ENCODE peak calls at places on chromosomes 3 and 15, in five cellular contexts. E is SJSA1, H is MM.1S, J is PC-3, Q is tibial nerve. B is an unnamed sample.

GRCh38 chr3:69181592-69182211 is 59.3 kb upstream of the LMOD3 start:
- DNase-seq in E (peak; percentile 35), H (no peak), J (peak; percentile 48), Q (peak; percentile 25), B (no peak)

GRCh38 chr15:32877620-32878019 is 159.8 kb downstream of the GREM1 start:
- DNase-seq in E (peak; percentile 19), H (no peak), J (peak; percentile 76), Q (no peak), B (no peak)

GRCh38 chr3:167078070-167078622 is 302.0 kb downstream of the ZBBX start:
- DNase-seq in E (no peak), H (peak; percentile 18), J (peak; percentile 12), Q (no peak), B (no peak)

GRCh38 chr3:81962396-81962795 is 201.0 kb upstream of the GBE1 start:
- DNase-seq in E (no peak), H (no peak), J (peak; percentile 69), Q (no peak), B (no peak)

GRCh38 chr3:42493798-42494151 is 8.7 kb upstream of the VIPR1 start:
- DNase-seq in E (no peak), H (no peak), J (no peak), Q (no peak), B (no peak)

GRCh38 chr15:37054336-37054735 is 46.0 kb downstream of the MEIS2 start:
- DNase-seq in E (no peak), H (no peak), J (no peak), Q (no peak), B (no peak)

GRCh38 chr15:43977072-43977884 is 150.5 kb downstream of the WDR76 start:
- DNase-seq in E (no peak), H (peak; percentile 89), J (peak; percentile 30), Q (no peak), B (no peak)

GRCh38 chr3:170640737-170641171 is 54.9 kb upstream of the SLC7A14 start:
- DNase-seq in E (no peak), H (no peak), J (no peak), Q (no peak), B (no peak)

GRCh38 chr3:188111002-188111584 is 42.9 kb upstream of the LPP start:
- DNase-seq in E (no peak), H (no peak), J (no peak), Q (no peak), B (no peak)

GRCh38 chr3:165532851-165533250 is 304.4 kb downstream of the BCHE start:
- DNase-seq in E (no peak), H (no peak), J (no peak), Q (no peak), B (no peak)

GRCh38 chr3:10926831-10927521 is 65.6 kb upstream of the SLC6A1 start:
- DNase-seq in E (no peak), H (no peak), J (peak; percentile 58), Q (no peak), B (peak; percentile 46)

GRCh38 chr15:94119923-94120775 is 111.2 kb upstream of the MCTP2 start:
- DNase-seq in E (peak; percentile 70), H (peak; percentile 90), J (peak; percentile 86), Q (peak; percentile 85), B (peak; percentile 72)

GRCh38 chr3:127964053-127964452 is 49.0 kb downstream of the KBTBD12 start:
- DNase-seq in E (no peak), H (no peak), J (peak; percentile 18), Q (no peak), B (no peak)

DNA sequence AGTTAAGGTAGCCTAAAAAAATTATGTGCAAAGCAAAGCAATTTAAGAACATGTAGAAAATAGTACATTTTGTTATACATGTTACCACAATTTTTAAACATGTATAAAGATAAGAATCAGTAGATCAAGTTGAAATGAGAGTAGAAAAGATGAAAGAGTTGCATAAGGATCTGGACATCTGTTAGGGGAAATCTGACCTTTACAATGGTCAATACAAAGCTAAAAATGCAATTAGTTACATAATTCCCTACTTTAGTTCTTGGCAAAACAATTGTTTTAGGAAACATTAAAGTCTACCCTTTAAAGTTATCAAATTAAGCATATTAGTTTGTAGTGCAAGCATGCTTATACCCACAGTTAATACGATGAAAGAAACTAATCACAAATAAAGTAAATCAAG is 32.7 kb downstream of the TOP2B start:
- DNase-seq in E (no peak), H (no peak), J (no peak), Q (no peak), B (no peak)
- H3K36me3 ChIP-seq in E (peaks cover 40% of the 10 kb centered on the region), H (peaks cover 8% of the 10 kb centered on the region), J (peaks cover 38% of the 10 kb centered on the region), Q (peaks cover 74% of the 10 kb centered on the region), B (peaks cover 58% of the 10 kb centered on the region)

GRCh38 chr3:73299184-73299691 is 237.8 kb downstream of the EBLN2 start:
- DNase-seq in E (no peak), H (no peak), J (no peak), Q (no peak), B (no peak)
- H3K36me3 ChIP-seq in E (no peaks in the 10 kb centered on the region), H (no peaks in the 10 kb centered on the region), J (no peaks in the 10 kb centered on the region), Q (no peaks in the 10 kb centered on the region), B (no peaks in the 10 kb centered on the region)

DNA sequence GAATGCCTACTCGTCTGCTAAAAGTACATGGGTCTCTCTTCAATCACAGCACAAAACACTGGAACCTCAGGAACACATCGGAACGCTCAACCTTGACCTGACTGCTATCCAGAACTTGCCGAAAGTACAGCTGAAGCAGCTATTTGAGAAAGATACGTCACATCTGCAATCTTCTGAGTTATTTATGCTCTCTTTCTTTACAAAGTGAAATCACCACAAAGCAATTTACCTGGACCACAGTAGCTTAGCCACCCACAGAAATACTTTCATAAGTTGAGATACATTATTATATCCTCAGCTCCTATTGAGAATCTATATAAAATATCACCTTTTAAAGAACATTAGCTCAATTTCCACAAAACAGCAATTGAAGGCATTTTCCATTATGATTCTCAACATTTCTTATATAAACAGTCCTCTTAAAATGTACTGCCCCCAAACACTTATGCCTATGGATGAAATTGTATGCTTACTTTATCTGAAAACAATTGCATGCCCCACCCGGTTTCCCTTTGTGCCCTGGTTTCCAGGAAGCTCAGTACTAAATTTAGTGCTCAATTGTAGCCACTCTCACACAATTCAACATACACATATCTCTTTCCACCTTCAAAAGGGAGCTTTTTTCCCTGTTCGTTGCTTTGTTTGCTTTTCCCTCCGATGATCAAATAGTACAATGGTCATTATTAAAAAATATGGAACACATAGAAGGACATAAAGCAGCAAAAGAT is 31.8 kb downstream of the HEG1 start:
- DNase-seq in E (no peak), H (no peak), J (no peak), Q (no peak), B (no peak)
- H3K36me3 ChIP-seq in E (peaks cover 88% of the 10 kb centered on the region), H (no peaks in the 10 kb centered on the region), J (no peaks in the 10 kb centered on the region), Q (peaks cover 67% of the 10 kb centered on the region), B (peaks cover 40% of the 10 kb centered on the region)

GRCh38 chr15:41520636-41521035 is 7.0 kb upstream of the LTK start:
- DNase-seq in E (no peak), H (no peak), J (no peak), Q (no peak), B (no peak)

GRCh38 chr15:41521614-41522013 is 8.0 kb upstream of the LTK start:
- DNase-seq in E (no peak), H (no peak), J (no peak), Q (no peak), B (no peak)

GRCh38 chr15:41517895-41518449 is 4.3 kb upstream of the LTK start:
- DNase-seq in E (no peak), H (no peak), J (no peak), Q (no peak), B (no peak)

GRCh38 chr15:41523097-41523496 is 9.5 kb upstream of the LTK start:
- DNase-seq in E (no peak), H (no peak), J (no peak), Q (no peak), B (no peak)
- H3K36me3 ChIP-seq in E (peaks cover 45% of the 10 kb centered on the region), H (no peaks in the 10 kb centered on the region), J (peaks cover 9% of the 10 kb centered on the region), Q (peaks cover 94% of the 10 kb centered on the region), B (peaks cover 84% of the 10 kb centered on the region)

GRCh38 chr3:4664412-4664811 is 171.3 kb downstream of the ITPR1 start:
- DNase-seq in E (no peak), H (no peak), J (no peak), Q (no peak), B (no peak)
- H3K36me3 ChIP-seq in E (no peaks in the 10 kb centered on the region), H (no peaks in the 10 kb centered on the region), J (no peaks in the 10 kb centered on the region), Q (peaks cover 57% of the 10 kb centered on the region), B (peaks cover 67% of the 10 kb centered on the region)

B was measured in tibial artery.